ENCODE peak calls at places on chromosome 5, in four cellular contexts. T is neural crest cell, X is natural killer cell, L is epithelial cell of esophagus. D is an unnamed sample.

GRCh38 chr5:154611341-154611767 is 133.3 kb upstream of the HAND1 start:
- DNase-seq in L (no peak), T (no peak), X (no peak), D (no peak)

GRCh38 chr5:97406950-97407676 is 224.1 kb upstream of the RIOK2 start:
- DNase-seq in X (no peak), L (no peak), T (no peak), D (no peak)

GRCh38 chr5:103990064-103990463 is 427.5 kb upstream of the NUDT12 start:
- DNase-seq in T (no peak), L (no peak), X (no peak), D (no peak)

GRCh38 chr5:127290019-127290945 is at the start of gene MEGF10:
- DNase-seq in X (no peak), T (peak), L (peak), D (no peak)

GRCh38 chr5:37837101-37838032 is 2.5 kb downstream of the GDNF start:
- DNase-seq in X (no peak), L (peak), T (peak), D (peak)

GRCh38 chr5:124932791-124933600 is 186.6 kb upstream of the ZNF608 start:
- DNase-seq in X (no peak), L (no peak), T (no peak), D (no peak)

GRCh38 chr5:172524573-172525021 is 70.3 kb upstream of the SH3PXD2B start:
- DNase-seq in X (no peak), L (no peak), T (no peak), D (no peak)

GRCh38 chr5:25119654-25120053 is 474.9 kb upstream of the CDH10 start:
- DNase-seq in T (no peak), X (no peak), L (no peak), D (no peak)

GRCh38 chr5:149114403-149115312 is 26.6 kb upstream of the ABLIM3 start:
- DNase-seq in X (no peak), T (peak), L (peak), D (no peak)

GRCh38 chr5:133610489-133611356 is 1.6 kb downstream of the FSTL4 start:
- DNase-seq in X (no peak), L (peak), T (peak), D (no peak)

GRCh38 chr5:136528481-136528880 is 163.1 kb upstream of the TRPC7 start:
- DNase-seq in L (no peak), T (no peak), X (no peak), D (no peak)

GRCh38 chr5:132052520-132052919 is 7.9 kb upstream of the IL3 start:
- DNase-seq in X (no peak), T (no peak), L (no peak), D (no peak)

GRCh38 chr5:32928761-32929160 is 217.6 kb downstream of the NPR3 start:
- DNase-seq in L (peak), T (no peak), X (no peak), D (no peak)

GRCh38 chr5:172235132-172235780 is 41.3 kb downstream of the EFCAB9 start:
- DNase-seq in L (no peak), X (no peak), T (no peak), D (no peak)

GRCh38 chr5:83077662-83078261 is 415 bp downstream of the XRCC4 start:
- DNase-seq in X (no peak), L (peak), T (no peak), D (no peak)

GRCh38 chr5:73129143-73129542 is 8.8 kb downstream of the TMEM171 start:
- DNase-seq in L (no peak), T (no peak), X (no peak), D (no peak)

GRCh38 chr5:171907731-171908343 is 98.6 kb downstream of the FBXW11 start:
- DNase-seq in T (peak), L (peak), X (no peak), D (no peak)

GRCh38 chr5:5156461-5157082 is 16.4 kb downstream of the ADAMTS16 start:
- DNase-seq in X (no peak), T (no peak), L (no peak), D (no peak)

GRCh38 chr5:143220748-143221211 is 182.7 kb downstream of the NR3C1 start:
- DNase-seq in L (no peak), T (no peak), X (no peak), D (no peak)

GRCh38 chr5:55159763-55160492 is at the start of gene GPX8:
- DNase-seq in X (no peak), T (peak), L (peak), D (no peak)

GRCh38 chr5:147509041-147509709 is 693 bp downstream of the DPYSL3 start:
- DNase-seq in X (no peak), L (peak), T (peak), D (no peak)

GRCh38 chr5:145908206-145908945 is 28.0 kb upstream of the SH3RF2 start:
- DNase-seq in T (no peak), X (no peak), L (peak), D (no peak)

GRCh38 chr5:91378683-91379601 is 4.2 kb downstream of the ARRDC3 start:
- DNase-seq in L (no peak), X (no peak), T (no peak), D (no peak)

GRCh38 chr5:154575869-154576806 is 98.1 kb upstream of the HAND1 start:
- DNase-seq in L (no peak), T (no peak), X (no peak), D (no peak)

GRCh38 chr5:92444888-92445287 is 1061.8 kb upstream of the ARRDC3 start:
- DNase-seq in X (no peak), T (no peak), L (no peak), D (no peak)

GRCh38 chr5:66820630-66821207 is 224.5 kb downstream of the MAST4 start:
- DNase-seq in X (no peak), T (no peak), L (no peak), D (no peak)

GRCh38 chr5:139294372-139295165 is 1.0 kb downstream of the MATR3 start:
- DNase-seq in X (peak), T (peak), L (peak), D (no peak)
- TF ChIP-seq CTCF in X (no peak), T (peak), L (peak), D (peak)

GRCh38 chr5:1510631-1511030 is 13.1 kb downstream of the LPCAT1 start:
- DNase-seq in L (no peak), X (peak), T (no peak), D (no peak)

GRCh38 chr5:1511037-1511436 is 12.7 kb downstream of the LPCAT1 start:
- DNase-seq in L (no peak), T (no peak), X (peak), D (no peak)

GRCh38 chr5:1513326-1514026 is 10.3 kb downstream of the LPCAT1 start:
- DNase-seq in X (peak), T (no peak), L (no peak), D (no peak)

GRCh38 chr5:1512541-1513291 is 11.0 kb downstream of the LPCAT1 start:
- DNase-seq in L (no peak), T (no peak), X (peak), D (no peak)

DNA sequence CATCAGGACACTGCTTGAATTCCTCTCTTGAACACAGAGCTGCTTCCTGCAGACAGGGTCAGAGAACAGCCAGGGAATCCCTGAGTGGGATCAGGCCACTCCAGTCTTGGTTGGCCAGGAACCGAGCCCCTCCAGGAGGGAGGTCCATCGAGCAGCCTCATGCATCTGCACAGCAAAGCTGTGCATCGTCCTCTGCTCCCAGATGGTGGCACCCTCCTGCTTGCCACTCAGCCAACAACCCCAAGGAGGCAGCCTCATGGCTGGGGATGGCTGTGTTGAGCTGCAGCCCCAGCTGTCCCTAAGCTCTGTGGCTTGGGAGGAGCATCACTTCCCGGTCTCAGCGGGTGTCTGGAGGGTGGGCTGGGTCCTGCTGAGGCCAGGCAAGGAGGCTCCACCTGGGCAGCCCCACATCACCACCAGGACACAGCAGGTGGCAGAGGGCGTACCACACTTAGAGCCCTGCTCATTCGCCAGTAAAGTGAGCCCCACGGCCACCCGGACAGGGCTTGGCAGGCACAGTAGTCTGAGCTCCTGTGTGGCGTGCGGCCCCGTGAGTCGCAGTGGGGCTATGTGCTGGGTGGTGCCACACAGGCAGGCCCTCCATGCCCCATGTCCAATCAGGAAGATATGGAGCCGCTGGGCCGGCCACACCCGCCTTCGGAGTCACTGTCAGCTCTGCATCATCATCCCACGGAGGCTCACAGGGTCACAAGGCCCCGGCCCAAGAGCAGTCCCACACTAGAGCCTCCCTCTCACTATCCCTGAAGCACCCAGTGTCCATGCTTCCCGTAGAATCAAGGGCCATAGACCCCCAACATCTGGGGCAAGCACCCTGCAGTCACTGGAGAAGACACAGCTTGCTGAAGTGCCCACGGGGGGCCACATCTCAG is 11.9 kb downstream of the LPCAT1 start:
- DNase-seq in T (no peak), L (peak), X (peak), D (peak)
- TF ChIP-seq CTCF in T (no peak), L (peak), X (no peak), D (peak)

GRCh38 chr5:75335486-75335885 is 1.5 kb upstream of the HMGCR start:
- DNase-seq in L (no peak), X (no peak), T (no peak), D (no peak)

GRCh38 chr5:75336625-75337336 is at the start of gene HMGCR:
- DNase-seq in L (peak), T (peak), X (peak), D (peak)

GRCh38 chr5:75338408-75338807 is 1.4 kb downstream of the HMGCR start:
- DNase-seq in T (no peak), X (no peak), L (no peak), D (no peak)

GRCh38 chr5:75337366-75338021 is 474 bp downstream of the HMGCR start:
- DNase-seq in X (no peak), T (peak), L (peak), D (no peak)

GRCh38 chr5:75335952-75336624 is 932 bp upstream of the HMGCR start:
- DNase-seq in L (peak), X (no peak), T (no peak), D (no peak)
- TF ChIP-seq CTCF in L (peak), X (no peak), T (peak), D (no peak)

GRCh38 chr5:151448038-151448985 is 909 bp downstream of the SLC36A1 start:
- DNase-seq in L (peak), T (peak), X (no peak), D (no peak)
- TF ChIP-seq CTCF in L (peak), T (no peak), X (no peak), D (no peak)

GRCh38 chr5:44740655-44741054 is 68.1 kb upstream of the MRPS30 start:
- DNase-seq in X (no peak), L (peak), T (no peak), D (no peak)
- TF ChIP-seq CTCF in X (no peak), L (peak), T (no peak), D (no peak)

GRCh38 chr5:111502976-111503375 is 9.4 kb downstream of the STARD4 start:
- DNase-seq in L (peak), T (no peak), X (no peak), D (no peak)
- TF ChIP-seq CTCF in L (no peak), T (no peak), X (no peak), D (no peak)

GRCh38 chr5:140042551-140043507 is at the start of gene NRG2:
- DNase-seq in L (peak), X (peak), T (peak), D (peak)
- TF ChIP-seq CTCF in L (no peak), X (peak), T (peak), D (peak)